ENCODE peak calls at places on chromosomes 11 and 22, in four cellular contexts. I is K562, G is HepG2, T is GM12878. V is an unnamed sample.

GRCh38 chr22:47628477-47629272 is 866.2 kb downstream of the TBC1D22A start:
- DNase-seq in I (no peak), G (no peak), T (no peak), V (no peak)

GRCh38 chr22:39972656-39973055 is 12.5 kb downstream of the TMA7B start:
- DNase-seq in I (no peak), G (no peak), T (no peak), V (no peak)

GRCh38 chr22:19360300-19360792 is 68.8 kb upstream of the CLTCL1 start:
- DNase-seq in I (no peak), G (no peak), T (no peak), V (no peak)

GRCh38 chr11:450809-451451 is 851 bp downstream of the PTDSS2 start:
- DNase-seq in I (peak; percentile 45), G (peak; percentile 70), T (no peak), V (peak; percentile 55)

GRCh38 chr22:48245119-48245485 is 1482.7 kb downstream of the TBC1D22A start:
- DNase-seq in I (no peak), G (no peak), T (no peak), V (no peak)

GRCh38 chr11:32312865-32313403 is 122.4 kb downstream of the WT1 start:
- DNase-seq in I (peak; percentile 61), G (peak; percentile 45), T (no peak), V (peak; percentile 69)

GRCh38 chr22:27682438-27682837 is 119.1 kb downstream of the MN1 start:
- DNase-seq in I (peak; percentile 56), G (no peak), T (no peak), V (peak; percentile 69)

GRCh38 chr11:63165710-63166310 is 21.8 kb upstream of the SLC22A24 start:
- DNase-seq in I (no peak), G (no peak), T (no peak), V (no peak)

GRCh38 chr11:108965602-108966001 is 300.7 kb downstream of the DDX10 start:
- DNase-seq in I (no peak), G (no peak), T (no peak), V (no peak)

GRCh38 chr22:28442264-28442950 is 237.2 kb downstream of the TTC28 start:
- DNase-seq in I (peak; percentile 69), G (peak; percentile 74), T (no peak), V (peak; percentile 87)

GRCh38 chr11:106842134-106842533 is 176.1 kb downstream of the GUCY1A2 start:
- DNase-seq in I (no peak), G (no peak), T (no peak), V (no peak)

GRCh38 chr11:15189646-15190365 is 75.1 kb downstream of the INSC start:
- DNase-seq in I (no peak), G (no peak), T (no peak), V (no peak)

GRCh38 chr11:93734427-93735222 is 6.7 kb downstream of the TAF1D start:
- DNase-seq in I (no peak), G (no peak), T (no peak), V (no peak)

GRCh38 chr22:32444068-32444467 is 20.2 kb downstream of the BPIFC start:
- DNase-seq in I (peak; percentile 16), G (peak; percentile 37), T (no peak), V (peak; percentile 46)

GRCh38 chr22:22395230-22395629 is 113.3 kb downstream of the ZNF280B start:
- DNase-seq in I (no peak), G (no peak), T (no peak), V (no peak)

GRCh38 chr11:128963744-128964340 is 21.2 kb upstream of the TP53AIP1 start:
- DNase-seq in I (no peak), G (no peak), T (no peak), V (no peak)

GRCh38 chr11:66011239-66011784 is 496 bp upstream of the CST6 start:
- DNase-seq in I (no peak), G (no peak), T (no peak), V (no peak)

GRCh38 chr11:86869966-86870570 is 69.7 kb downstream of the PRSS23 start:
- DNase-seq in I (peak; percentile 72), G (peak; percentile 29), T (no peak), V (peak; percentile 79)

GRCh38 chr22:26328221-26328620 is 100.8 kb upstream of the ASPHD2 start:
- DNase-seq in I (no peak), G (no peak), T (no peak), V (no peak)

GRCh38 chr22:19896665-19897355 is 42.1 kb upstream of the GNB1L start:
- DNase-seq in I (peak; percentile 76), G (no peak), T (no peak), V (no peak)

GRCh38 chr11:127862406-127862805 is 725.0 kb downstream of the ETS1 start:
- DNase-seq in I (no peak), G (no peak), T (no peak), V (no peak)

GRCh38 chr11:69593851-69594250 is 47.1 kb upstream of the CCND1 start:
- DNase-seq in I (peak; percentile 42), G (no peak), T (no peak), V (no peak)

GRCh38 chr22:43658823-43659222 is 153.3 kb downstream of the EFCAB6 start:
- DNase-seq in I (no peak), G (no peak), T (no peak), V (peak; percentile 43)

GRCh38 chr11:36131719-36132349 is 157.4 kb downstream of the COMMD9 start:
- DNase-seq in I (peak; percentile 39), G (peak; percentile 20), T (no peak), V (peak; percentile 43)

GRCh38 chr22:32815059-32815458 is 13.6 kb downstream of the TIMP3 start:
- DNase-seq in I (no peak), G (no peak), T (no peak), V (no peak)

GRCh38 chr22:20424937-20425587 is 12.6 kb downstream of the SCARF2 start:
- DNase-seq in I (no peak), G (no peak), T (no peak), V (no peak)

GRCh38 chr22:37726240-37726887 is 29.5 kb downstream of the TRIOBP start:
- DNase-seq in I (no peak), G (no peak), T (no peak), V (no peak)

GRCh38 chr11:63882555-63883242 is 34.3 kb downstream of the RCOR2 start:
- DNase-seq in I (no peak), G (no peak), T (no peak), V (no peak)

GRCh38 chr22:48520888-48521600 is 1306.6 kb downstream of the BRD1 start:
- DNase-seq in I (peak; percentile 18), G (no peak), T (no peak), V (no peak)

GRCh38 chr11:113204280-113204679 is 110.1 kb upstream of the TTC12 start:
- DNase-seq in I (no peak), G (no peak), T (no peak), V (no peak)

GRCh38 chr11:27124514-27125264 is 84.1 kb downstream of the BBOX1 start:
- DNase-seq in I (no peak), G (peak; percentile 4), T (no peak), V (no peak)

GRCh38 chr11:103471546-103471945 is 362.3 kb downstream of the DYNC2H1 start:
- DNase-seq in I (no peak), G (no peak), T (no peak), V (no peak)

GRCh38 chr11:74157169-74157568 is 13.6 kb downstream of the C2CD3 start:
- DNase-seq in I (no peak), G (no peak), T (no peak), V (no peak)
- TF ChIP-seq TARDBP in I (no peak), G (no peak), T (no peak), V (no peak)

DNA sequence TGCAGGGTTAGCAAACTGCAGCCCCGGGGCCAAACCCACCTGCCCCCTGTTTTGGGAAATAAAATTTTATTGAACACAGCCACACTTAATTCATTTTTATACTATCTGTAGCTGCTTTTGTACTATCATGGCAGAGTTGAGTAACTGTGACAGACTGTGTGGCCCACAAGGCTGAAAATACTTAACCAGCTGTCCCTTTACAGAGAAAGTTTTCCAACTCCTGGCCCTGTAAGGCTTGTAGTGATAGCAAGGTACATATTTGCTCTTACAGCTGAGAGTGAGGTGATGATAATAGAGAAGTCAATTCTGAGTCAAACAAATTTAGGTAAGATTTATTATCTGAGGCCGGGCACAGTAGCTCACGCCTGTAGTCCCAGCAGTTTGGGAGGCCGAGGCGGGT is 87.4 kb upstream of the SLC6A5 start:
- DNase-seq in I (no peak), G (no peak), T (no peak), V (no peak)
- TF ChIP-seq TARDBP in I (no peak), G (no peak), T (no peak), V (no peak)

GRCh38 chr11:119368121-119369034 is 13.1 kb downstream of the USP2 start:
- DNase-seq in I (peak; percentile 59), G (peak; percentile 93), T (no peak), V (no peak)
- TF ChIP-seq TARDBP in I (no peak), G (peak; percentile 84), T (no peak), V (no peak)

DNA sequence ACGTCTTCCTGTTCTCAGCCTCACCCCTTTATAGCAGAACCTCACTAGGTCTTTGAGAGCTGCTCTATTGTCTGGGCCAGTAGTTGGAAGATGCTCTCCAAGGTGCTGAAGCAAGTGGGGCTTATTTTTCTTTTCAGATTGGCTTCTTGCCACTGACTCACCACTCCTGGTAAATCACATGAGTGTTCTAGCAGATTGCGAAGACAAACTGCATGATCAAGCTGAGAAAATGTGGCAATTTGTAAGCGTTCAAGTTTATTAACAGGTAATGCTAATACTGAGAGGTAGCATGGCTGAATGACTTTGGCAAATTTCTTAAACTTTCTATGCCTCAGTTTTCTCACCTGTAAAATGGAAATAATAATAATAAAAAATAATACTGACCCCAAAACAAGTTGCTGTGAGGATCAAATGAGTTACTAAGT is 59.2 kb downstream of the CACNG2 start:
- DNase-seq in I (peak; percentile 48), G (peak; percentile 51), T (no peak), V (peak; percentile 68)
- TF ChIP-seq TARDBP in I (no peak), G (no peak), T (no peak), V (no peak)

DNA sequence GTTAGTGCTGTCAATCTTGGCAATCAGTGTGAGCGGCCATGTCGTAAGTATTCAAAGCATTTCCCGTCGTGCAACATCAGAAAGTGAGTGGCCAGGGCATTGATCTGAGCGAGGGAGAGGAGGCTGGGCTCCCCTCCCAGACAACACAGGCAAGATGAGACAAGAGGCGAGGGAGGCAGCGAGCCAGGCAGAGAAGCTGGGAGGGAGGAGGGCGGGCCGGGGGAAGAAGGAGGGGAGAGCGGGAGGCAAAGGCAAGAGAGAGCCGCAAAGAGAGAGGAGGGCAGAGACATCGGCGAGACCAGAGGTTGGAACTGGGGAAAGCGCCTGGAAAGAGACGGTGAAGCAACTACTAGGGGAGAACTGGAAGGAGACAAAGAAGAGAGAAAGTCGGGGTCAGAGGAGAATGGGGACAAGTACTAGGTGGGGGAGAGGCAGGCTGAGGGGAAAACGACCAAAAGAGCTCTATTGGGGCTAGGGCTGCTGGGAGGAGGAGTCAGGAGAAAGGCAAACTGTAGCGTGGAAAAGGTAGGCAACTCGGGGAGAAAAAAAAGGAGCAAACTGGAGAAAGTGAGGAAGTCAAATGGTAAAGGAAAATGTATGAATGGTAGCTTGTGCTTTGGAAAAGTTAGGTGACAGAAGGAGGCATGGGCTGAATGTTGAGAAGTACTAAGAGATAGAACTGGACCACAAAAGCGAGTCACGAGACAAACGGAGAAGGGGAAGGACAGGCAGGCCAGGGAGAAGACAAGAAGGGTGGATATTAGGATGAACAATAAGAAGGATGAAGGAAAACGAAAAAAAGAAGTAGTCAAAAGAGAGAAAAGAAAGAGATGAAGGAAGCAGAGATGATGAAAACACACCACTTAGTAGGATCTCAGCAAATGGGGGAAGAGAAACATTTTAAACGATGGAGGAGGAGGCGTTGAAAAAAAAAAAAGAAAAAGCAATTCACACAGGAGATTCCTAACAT is 130.5 kb upstream of the C11orf58 start:
- DNase-seq in I (peak; percentile 52), G (no peak), T (no peak), V (peak; percentile 63)
- TF ChIP-seq TARDBP in I (no peak), G (no peak), T (no peak), V (no peak)